ENCODE peak calls at places on chromosomes 16 and 17, in eight cellular contexts. I, L, Q, X, J, Y, Z and S are unnamed samples.

GRCh38 chr16:67834242-67834614 is 7.9 kb upstream of the THAP11 start:
- DNase-seq in I (no peak), L (no peak), Q (no peak), X (no peak), J (no peak), Y (no peak), Z (no peak), S (no peak)

GRCh38 chr16:54175552-54176375 is 110.8 kb downstream of the IRX3 start:
- DNase-seq in I (no peak), L (peak; percentile 27), Q (no peak), X (no peak), J (no peak), Y (no peak), Z (no peak), S (no peak)

GRCh38 chr17:42227849-42228696 is 33.8 kb upstream of the GHDC start:
- DNase-seq in I (no peak), L (no peak), Q (no peak), X (no peak), J (peak; percentile 34), Y (no peak), Z (no peak), S (no peak)

GRCh38 chr17:32877164-32877764 is 340 bp upstream of the MYO1D start:
- DNase-seq in I (peak; percentile 96), L (peak; percentile 90), Q (peak; percentile 84), X (peak; percentile 90), J (peak; percentile 67), Y (peak; percentile 89), Z (peak; percentile 61), S (peak; percentile 79)

GRCh38 chr16:1491327-1491726 is 1.8 kb upstream of the TELO2 start:
- DNase-seq in I (no peak), L (no peak), Q (no peak), X (no peak), J (no peak), Y (no peak), Z (no peak), S (no peak)

GRCh38 chr17:68390888-68391545 is 66.3 kb downstream of the WIPI1 start:
- DNase-seq in I (peak; percentile 34), L (no peak), Q (no peak), X (no peak), J (no peak), Y (peak; percentile 59), Z (no peak), S (no peak)

GRCh38 chr17:43832976-43833829 is at the start of gene MPP3:
- DNase-seq in I (peak; percentile 74), L (peak; percentile 50), Q (peak; percentile 78), X (peak; percentile 55), J (no peak), Y (peak; percentile 45), Z (no peak), S (peak; percentile 33)

GRCh38 chr17:76536511-76537287 is 810 bp downstream of the CYGB start:
- DNase-seq in I (no peak), L (no peak), Q (no peak), X (no peak), J (no peak), Y (no peak), Z (no peak), S (no peak)

GRCh38 chr17:60525624-60526514 is at the start of gene APPBP2:
- DNase-seq in I (peak; percentile 94), L (peak; percentile 79), Q (peak; percentile 93), X (peak; percentile 90), J (peak; percentile 71), Y (peak; percentile 85), Z (peak; percentile 47), S (peak; percentile 78)

GRCh38 chr17:67217446-67217845 is 27.6 kb downstream of the HELZ start:
- DNase-seq in I (no peak), L (no peak), Q (no peak), X (no peak), J (no peak), Y (no peak), Z (no peak), S (no peak)

GRCh38 chr16:68272501-68273209 is 8.3 kb downstream of the SLC7A6 start:
- DNase-seq in I (no peak), L (no peak), Q (no peak), X (no peak), J (peak; percentile 39), Y (no peak), Z (no peak), S (no peak)

GRCh38 chr16:47084198-47084597 is 59.5 kb downstream of the NETO2 start:
- DNase-seq in I (no peak), L (no peak), Q (no peak), X (no peak), J (no peak), Y (no peak), Z (no peak), S (no peak)

GRCh38 chr16:87131061-87131995 is 185.9 kb downstream of the C16orf95 start:
- DNase-seq in I (no peak), L (no peak), Q (no peak), X (no peak), J (no peak), Y (no peak), Z (no peak), S (no peak)

GRCh38 chr17:28174352-28175046 is 132.0 kb downstream of the NLK start:
- DNase-seq in I (no peak), L (no peak), Q (no peak), X (no peak), J (no peak), Y (no peak), Z (no peak), S (no peak)

GRCh38 chr17:82412535-82413520 is 5.3 kb upstream of the HEXD start:
- DNase-seq in I (no peak), L (no peak), Q (no peak), X (peak; percentile 44), J (no peak), Y (no peak), Z (no peak), S (no peak)

GRCh38 chr16:30896203-30896889 is at the start of gene CTF1:
- DNase-seq in I (peak; percentile 92), L (peak; percentile 82), Q (no peak), X (peak; percentile 71), J (peak; percentile 48), Y (peak; percentile 91), Z (no peak), S (peak; percentile 65)
- TF ChIP-seq POLR2A in I (peak; percentile 72), L (peak; percentile 45), Q (no peak), X (no peak), J (peak; percentile 54), Y (peak; percentile 38), Z (no peak), S (peak; percentile 56)

GRCh38 chr17:75087182-75087557 is 584 bp upstream of the SLC16A5 start:
- DNase-seq in I (no peak), L (no peak), Q (no peak), X (no peak), J (no peak), Y (no peak), Z (no peak), S (no peak)

GRCh38 chr17:75086496-75087181 is 1.1 kb upstream of the SLC16A5 start:
- DNase-seq in I (no peak), L (no peak), Q (peak; percentile 54), X (no peak), J (no peak), Y (no peak), Z (no peak), S (no peak)

GRCh38 chr17:75088902-75089417 is 1.2 kb downstream of the SLC16A5 start:
- DNase-seq in I (no peak), L (no peak), Q (peak; percentile 79), X (no peak), J (no peak), Y (peak; percentile 47), Z (no peak), S (no peak)

GRCh38 chr17:75088465-75088895 is 726 bp downstream of the SLC16A5 start:
- DNase-seq in I (no peak), L (no peak), Q (peak; percentile 50), X (no peak), J (no peak), Y (no peak), Z (no peak), S (no peak)

GRCh38 chr17:75087558-75088453 is at the start of gene SLC16A5:
- DNase-seq in I (peak; percentile 87), L (peak; percentile 88), Q (peak; percentile 95), X (peak; percentile 82), J (peak; percentile 57), Y (peak; percentile 90), Z (peak; percentile 75), S (peak; percentile 62)
- TF ChIP-seq POLR2A in I (no peak), L (no peak), Q (peak; percentile 87), X (no peak), J (peak; percentile 46), Y (no peak), Z (peak; percentile 75), S (peak; percentile 8)

DNA sequence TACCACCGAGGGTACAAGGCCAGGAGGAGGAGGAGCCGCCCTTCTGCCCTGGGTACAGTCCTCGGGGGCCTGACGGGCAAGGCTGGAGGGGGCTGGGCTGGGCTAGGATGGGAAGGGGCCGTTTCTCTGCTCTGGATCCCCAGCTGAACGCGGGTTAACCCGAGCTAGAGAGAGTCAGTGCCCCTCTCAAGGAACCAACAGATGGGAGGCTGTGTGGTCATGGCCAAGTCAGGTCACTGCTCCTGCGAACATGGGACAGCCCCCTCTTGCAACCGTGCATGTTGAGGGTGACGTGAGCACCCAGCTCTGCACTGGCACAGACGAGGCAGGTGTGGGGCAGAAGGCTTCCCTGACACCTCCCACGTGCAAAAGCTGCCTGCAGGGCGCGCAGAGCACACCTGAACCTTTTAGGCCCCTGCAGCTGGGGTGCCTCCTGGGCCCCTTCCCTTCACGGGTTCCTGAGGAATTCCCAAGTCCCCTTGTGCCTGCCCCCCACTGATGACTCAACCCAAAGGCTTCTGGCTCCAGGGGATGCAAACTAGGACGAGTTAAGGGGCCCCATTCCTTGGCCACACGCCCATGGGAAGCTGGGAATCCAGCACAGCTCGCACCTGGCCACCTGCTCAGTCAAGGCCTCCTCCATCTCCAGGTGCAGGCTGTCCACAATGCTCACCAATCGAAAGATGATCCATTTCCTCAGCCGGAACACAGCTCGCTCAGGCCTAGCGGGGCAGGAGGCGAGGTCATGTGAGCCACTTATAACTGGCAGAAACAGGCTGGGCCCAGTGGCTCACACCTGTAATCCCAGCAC is 6.3 kb downstream of the MYBBP1A start:
- DNase-seq in I (no peak), L (no peak), Q (no peak), X (no peak), J (no peak), Y (no peak), Z (no peak), S (no peak)
- TF ChIP-seq POLR2A in I (no peak), L (no peak), Q (no peak), X (no peak), J (no peak), Y (no peak), Z (no peak), S (no peak)

DNA sequence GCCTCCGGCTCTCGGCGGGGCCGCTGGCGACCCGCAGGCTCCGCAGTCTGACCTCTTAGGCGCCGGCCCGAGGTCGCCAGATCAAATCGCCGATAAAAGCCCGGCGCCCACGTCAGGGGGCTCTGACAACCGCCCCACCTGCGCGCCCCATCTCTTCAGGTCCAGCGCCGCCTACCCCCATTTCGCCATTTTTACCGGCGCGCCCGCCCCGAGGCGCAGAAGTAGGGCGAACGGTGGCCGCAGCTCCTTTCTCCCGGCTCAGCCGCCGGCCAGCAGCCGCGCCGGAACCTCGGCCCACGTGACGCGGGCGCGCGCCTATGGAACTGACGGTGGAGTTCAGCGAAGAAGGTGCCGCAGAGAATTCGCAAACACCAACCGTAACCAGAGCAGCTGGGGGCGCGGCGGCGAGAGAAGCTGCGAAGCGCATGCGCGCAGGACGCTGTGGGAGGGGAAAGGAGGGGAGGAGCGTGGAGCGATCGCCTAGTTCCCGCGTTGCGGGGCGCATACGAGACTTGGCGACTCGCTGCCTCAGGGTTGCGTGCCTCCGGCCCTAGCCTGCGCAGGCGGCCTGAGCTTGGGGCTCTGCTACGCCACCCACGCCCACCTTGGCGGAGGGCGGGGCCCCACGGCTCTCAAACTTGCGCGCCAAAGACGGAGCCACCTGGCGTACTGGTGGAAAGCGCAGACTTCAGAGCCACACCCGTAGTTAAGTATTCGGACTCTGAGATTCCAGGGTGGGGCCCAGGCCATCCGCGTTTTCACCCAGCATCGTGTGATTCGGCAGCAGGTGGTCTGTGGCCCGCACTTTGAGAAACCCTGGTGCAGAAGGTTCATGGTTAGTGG is at the start of gene TRIM37:
- DNase-seq in I (peak; percentile 99), L (peak; percentile 89), Q (peak; percentile 100), X (peak; percentile 98), J (peak; percentile 96), Y (peak; percentile 97), Z (peak; percentile 99), S (peak; percentile 88)
- TF ChIP-seq POLR2A in I (peak; percentile 21), L (no peak), Q (peak; percentile 68), X (peak; percentile 79), J (peak; percentile 88), Y (peak; percentile 84), Z (peak; percentile 67), S (peak; percentile 68)